ENCODE peak calls at places on chromosome 5, in eight cellular contexts. M is kidney, J is stomach, U is HCT116, V is AG09309, I is upper lobe of right lung, W is left ventricle myocardium inferior, R is Caco-2. K is an unnamed sample.

GRCh38 chr5:78760411-78761169 is 112.0 kb upstream of the LHFPL2 start:
- DNase-seq in J (no peak), U (no peak), V (no peak), M (no peak), R (no peak), I (no peak), W (no peak), K (no peak)

GRCh38 chr5:113235884-113236283 is 198.9 kb downstream of the TSSK1B start:
- DNase-seq in U (peak), I (no peak), V (no peak), J (no peak), M (no peak), W (no peak), R (no peak), K (no peak)

GRCh38 chr5:111454198-111454606 is 58.1 kb downstream of the STARD4 start:
- DNase-seq in W (no peak), I (no peak), U (no peak), R (no peak), M (no peak), J (no peak), V (peak), K (no peak)

GRCh38 chr5:62969409-62970120 is 390.9 kb downstream of the LRRC70 start:
- DNase-seq in I (no peak), V (no peak), M (peak), R (no peak), W (no peak), U (no peak), J (no peak), K (no peak)

GRCh38 chr5:163712011-163712410 is 206.6 kb downstream of the MAT2B start:
- DNase-seq in V (no peak), M (no peak), U (no peak), W (no peak), R (no peak), J (no peak), I (no peak), K (no peak)

GRCh38 chr5:109866051-109866450 is 176.3 kb downstream of the MAN2A1 start:
- DNase-seq in V (no peak), U (no peak), R (no peak), J (no peak), W (no peak), M (no peak), I (no peak), K (peak)

GRCh38 chr5:150633424-150633823 is 7.0 kb upstream of the SYNPO start:
- DNase-seq in M (no peak), I (no peak), R (no peak), W (no peak), U (no peak), V (no peak), J (no peak), K (no peak)

GRCh38 chr5:179403426-179404147 is 58.3 kb upstream of the ADAMTS2 start:
- DNase-seq in U (no peak), M (peak), W (no peak), R (no peak), J (no peak), V (no peak), I (no peak), K (no peak)

GRCh38 chr5:95794070-95794516 is 28.4 kb downstream of the GLRX start:
- DNase-seq in R (no peak), U (no peak), J (no peak), V (no peak), M (no peak), W (no peak), I (no peak), K (peak)

GRCh38 chr5:125321654-125322053 is 575.2 kb upstream of the ZNF608 start:
- DNase-seq in I (no peak), J (no peak), M (no peak), U (no peak), V (no peak), R (no peak), W (no peak), K (no peak)

GRCh38 chr5:143261748-143262392 is 141.6 kb downstream of the NR3C1 start:
- DNase-seq in M (no peak), J (no peak), I (no peak), W (no peak), U (no peak), V (no peak), R (no peak), K (peak)

GRCh38 chr5:66807743-66808142 is 211.6 kb downstream of the MAST4 start:
- DNase-seq in I (no peak), U (peak), W (no peak), R (no peak), J (no peak), M (no peak), V (peak), K (peak)

GRCh38 chr5:140342287-140342686 is 4.1 kb downstream of the HBEGF start:
- DNase-seq in J (no peak), R (no peak), V (no peak), W (no peak), M (no peak), U (no peak), I (no peak), K (no peak)

GRCh38 chr5:112921833-112922817 is at the start of gene REEP5:
- DNase-seq in U (peak), J (peak), I (peak), V (no peak), R (peak), W (peak), M (peak), K (peak)

GRCh38 chr5:149438281-149438680 is 59.2 kb upstream of the IL17B start:
- DNase-seq in R (no peak), I (no peak), M (no peak), J (no peak), W (no peak), U (no peak), V (no peak), K (no peak)

GRCh38 chr5:147935032-147935431 is 28.7 kb upstream of the C5orf46 start:
- DNase-seq in M (no peak), U (peak), R (no peak), V (peak), J (no peak), W (no peak), I (no peak), K (peak)

GRCh38 chr5:62731011-62731410 is 152.4 kb downstream of the LRRC70 start:
- DNase-seq in M (no peak), U (no peak), V (no peak), W (no peak), R (no peak), J (no peak), I (no peak), K (no peak)

GRCh38 chr5:143177263-143177994 is 226.1 kb downstream of the NR3C1 start:
- DNase-seq in I (no peak), V (peak), J (peak), R (no peak), M (peak), W (no peak), U (no peak), K (peak)

GRCh38 chr5:115333164-115333563 is 36.7 kb upstream of the CCDC112 start:
- DNase-seq in M (no peak), J (no peak), U (no peak), R (no peak), I (no peak), V (no peak), W (no peak), K (no peak)

GRCh38 chr5:75130818-75131349 is 78.5 kb upstream of the GCNT4 start:
- DNase-seq in I (no peak), M (peak), U (no peak), W (no peak), R (no peak), V (no peak), J (no peak), K (no peak)

GRCh38 chr5:135873831-135874230 is 21.8 kb downstream of the IL9 start:
- DNase-seq in V (no peak), W (no peak), R (no peak), I (no peak), M (no peak), J (no peak), U (no peak), K (no peak)
- TF ChIP-seq CTCF in V (no peak), W (no peak), R (no peak), I (no peak), M (no peak), J (no peak), U (no peak), K (no peak)

GRCh38 chr5:157219491-157220271 is 39.0 kb downstream of the ITK start:
- DNase-seq in V (no peak), U (no peak), R (no peak), J (no peak), W (no peak), I (no peak), M (no peak), K (no peak)
- H3K4me3 ChIP-seq in V (no peak), U (no peak), R (no peak), J (no peak), W (no peak), I (no peak), M (no peak), K (no peak)

DNA sequence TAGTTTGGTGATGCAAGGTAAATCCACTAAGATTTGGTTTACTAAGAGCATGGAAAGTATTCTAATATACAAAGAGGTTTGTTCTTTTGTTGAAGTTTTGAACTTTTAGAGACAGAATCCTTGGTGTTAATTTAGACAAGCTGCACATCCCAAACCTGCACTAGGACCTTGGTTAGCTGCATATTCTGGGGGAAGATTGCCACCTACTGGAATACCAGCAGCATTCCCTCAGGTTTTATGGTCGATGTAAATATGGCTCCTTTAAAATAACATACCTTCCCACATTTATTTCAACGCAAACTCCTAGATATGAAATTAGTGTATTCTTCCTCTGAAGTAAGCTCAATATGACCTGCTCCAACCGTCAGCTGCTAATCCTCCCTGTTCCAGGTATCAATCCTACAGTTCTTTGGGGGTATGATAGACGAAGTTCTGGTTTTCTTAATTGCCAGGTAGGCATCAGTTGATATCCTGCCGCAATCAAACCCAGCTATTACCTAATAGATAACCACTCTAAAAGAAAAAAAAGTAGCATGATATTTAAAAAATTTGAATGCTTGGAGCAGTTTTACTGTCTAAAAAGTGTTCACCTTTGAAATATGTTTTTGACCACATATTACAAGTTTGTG is 624.1 kb downstream of the ISL1 start:
- DNase-seq in R (peak), J (no peak), M (no peak), V (no peak), I (no peak), W (no peak), U (peak), K (peak)
- TF ChIP-seq CTCF in R (peak), J (peak), M (peak), V (peak), I (peak), W (peak), U (peak), K (peak)

DNA sequence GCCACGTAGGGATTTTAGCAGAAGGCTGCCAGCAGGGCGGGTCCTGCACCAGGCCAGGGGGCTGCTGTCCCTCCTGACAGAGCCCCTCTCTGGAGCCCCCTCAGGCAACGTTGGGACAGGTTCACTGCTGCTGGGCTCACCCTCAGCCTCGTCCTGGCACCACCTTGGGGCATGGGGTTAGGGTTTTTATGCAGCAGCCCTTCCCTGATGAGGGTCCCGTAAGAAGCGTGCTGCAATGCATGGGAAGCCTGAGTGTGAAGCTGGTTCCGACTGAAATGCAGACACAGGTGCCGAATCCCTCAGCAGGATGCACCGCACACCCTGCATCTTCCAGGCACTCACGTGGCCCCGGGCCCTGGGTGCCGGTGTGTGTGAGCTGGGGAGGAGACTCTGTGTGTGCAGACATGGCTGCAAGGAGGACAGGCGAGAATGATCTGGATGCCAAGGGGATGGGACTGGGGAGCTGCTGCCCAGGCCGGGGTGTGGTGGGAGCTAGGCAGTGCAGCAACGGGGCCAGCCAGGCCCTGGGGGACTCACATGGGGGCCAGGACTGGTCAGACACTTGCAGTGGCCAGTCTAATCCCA is 27.1 kb downstream of the ZDHHC11B start:
- DNase-seq in M (peak), J (peak), W (no peak), I (no peak), R (no peak), V (no peak), U (no peak), K (no peak)
- H3K4me3 ChIP-seq in M (no peak), J (no peak), W (peak), I (no peak), R (no peak), V (no peak), U (no peak), K (no peak)

GRCh38 chr5:173924899-173925298 is 36.8 kb downstream of the CPEB4 start:
- DNase-seq in I (no peak), U (no peak), J (no peak), R (no peak), V (no peak), M (no peak), W (no peak), K (no peak)

GRCh38 chr5:173923236-173924104 is 35.3 kb downstream of the CPEB4 start:
- DNase-seq in R (no peak), J (no peak), I (no peak), M (no peak), U (no peak), V (no peak), W (no peak), K (peak)

GRCh38 chr5:173926359-173926758 is 38.2 kb downstream of the CPEB4 start:
- DNase-seq in I (no peak), R (no peak), M (no peak), W (no peak), V (no peak), U (no peak), J (no peak), K (peak)

GRCh38 chr5:173922527-173922926 is 34.4 kb downstream of the CPEB4 start:
- DNase-seq in M (no peak), V (no peak), R (no peak), U (no peak), J (no peak), W (no peak), I (no peak), K (no peak)

DNA sequence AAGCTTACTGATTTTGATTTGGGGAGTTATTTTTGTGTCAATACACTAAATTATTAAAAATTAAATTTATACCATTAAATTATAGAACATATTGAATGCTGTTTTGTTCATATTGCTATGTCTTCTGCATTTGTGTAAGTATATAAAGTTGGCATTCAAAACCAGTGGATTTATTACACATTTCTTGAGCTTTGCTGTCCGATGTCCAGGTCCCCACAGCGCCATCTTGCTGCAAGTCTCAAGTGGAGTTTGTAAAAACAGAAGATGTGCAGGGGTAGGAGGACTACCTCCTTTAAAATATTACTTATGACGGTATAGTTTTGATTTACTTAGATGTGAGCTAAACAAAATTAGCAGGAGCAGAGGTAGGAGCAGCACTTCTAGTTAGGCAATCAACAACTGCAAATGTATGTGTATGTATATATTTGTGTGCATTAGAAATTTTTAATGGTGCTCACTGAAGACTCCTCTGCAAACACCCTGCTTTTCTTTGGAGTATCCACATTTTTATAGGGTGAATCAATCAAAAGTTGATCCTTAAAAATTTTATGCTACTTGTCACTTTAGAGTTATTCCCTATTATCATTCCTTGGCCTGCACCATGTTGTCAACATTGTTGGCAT is 37.4 kb downstream of the CPEB4 start:
- DNase-seq in U (peak), W (peak), V (no peak), J (no peak), R (no peak), I (no peak), M (no peak), K (peak)
- TF ChIP-seq CTCF in U (peak), W (peak), V (peak), J (peak), R (peak), I (peak), M (no peak), K (peak)